ENCODE peak calls at places on chromosome 18, in six cellular contexts. Q, G, Y, W, F and H are unnamed samples.

GRCh38 chr18:57088883-57089282 is 58.0 kb upstream of the BOD1L2 start:
- DNase-seq in Q (no peak), G (no peak), Y (no peak), F (no peak), W (no peak), H (no peak)

GRCh38 chr18:42030586-42031182 is 75.7 kb downstream of the PIK3C3 start:
- DNase-seq in Y (no peak), F (peak; percentile 58), G (peak; percentile 63), W (peak; percentile 37), Q (peak; percentile 50), H (no peak)

GRCh38 chr18:600107-600506 is 3.3 kb downstream of the CLUL1 start:
- DNase-seq in Y (no peak), G (no peak), F (no peak), Q (no peak), W (no peak), H (no peak)

GRCh38 chr18:59744271-59744721 is 47.1 kb upstream of the CCBE1 start:
- DNase-seq in Y (peak; percentile 73), W (no peak), F (no peak), G (peak; percentile 93), Q (no peak), H (no peak)

GRCh38 chr18:76452357-76452756 is 42.7 kb downstream of the ZNF516 start:
- DNase-seq in Y (peak; percentile 30), G (peak; percentile 66), Q (peak; percentile 78), F (no peak), W (no peak), H (no peak)

GRCh38 chr18:49431563-49431962 is 28.9 kb downstream of the DYM start:
- DNase-seq in F (no peak), W (no peak), Y (no peak), Q (no peak), G (no peak), H (no peak)

GRCh38 chr18:67608909-67609308 is 92.4 kb upstream of the DSEL start:
- DNase-seq in W (no peak), F (no peak), G (peak; percentile 38), Y (peak; percentile 6), Q (no peak), H (no peak)

GRCh38 chr18:79816092-79816491 is 18.4 kb downstream of the KCNG2 start:
- DNase-seq in G (no peak), Y (no peak), W (no peak), Q (no peak), F (no peak), H (no peak)

GRCh38 chr18:54881229-54881753 is 53.0 kb downstream of the RAB27B start:
- DNase-seq in G (no peak), F (no peak), Y (no peak), W (no peak), Q (no peak), H (no peak)

GRCh38 chr18:11998182-11998581 is 16.9 kb downstream of the IMPA2 start:
- DNase-seq in F (no peak), W (no peak), Q (peak; percentile 23), G (peak; percentile 30), Y (no peak), H (no peak)

GRCh38 chr18:47932603-47933002 is 2.1 kb upstream of the SMAD2 start:
- DNase-seq in W (no peak), G (no peak), Q (peak; percentile 79), Y (no peak), F (no peak), H (peak; percentile 22)

GRCh38 chr18:51510020-51510419 is 312.5 kb upstream of the MEX3C start:
- DNase-seq in W (no peak), G (no peak), F (no peak), Y (no peak), Q (no peak), H (no peak)

GRCh38 chr18:49175476-49175875 is 224.7 kb upstream of the SMAD7 start:
- DNase-seq in W (no peak), Q (no peak), Y (no peak), F (no peak), G (no peak), H (no peak)

GRCh38 chr18:24499814-24500601 is 39.6 kb downstream of the HRH4 start:
- DNase-seq in Q (no peak), Y (no peak), W (no peak), F (no peak), G (no peak), H (no peak)

GRCh38 chr18:3251963-3252277 is 4.3 kb downstream of the MYL12A start:
- DNase-seq in Q (no peak), G (peak; percentile 58), F (no peak), W (no peak), Y (no peak), H (no peak)

GRCh38 chr18:47929681-47930085 is 776 bp downstream of the SMAD2 start:
- DNase-seq in Q (no peak), F (peak; percentile 65), Y (peak; percentile 26), G (peak; percentile 67), W (no peak), H (peak; percentile 52)

GRCh38 chr18:37484893-37485834 is 80.4 kb downstream of the CELF4 start:
- DNase-seq in Y (no peak), Q (no peak), F (peak; percentile 44), G (peak; percentile 8), W (peak; percentile 65), H (peak; percentile 51)

GRCh38 chr18:32177530-32177929 is 12.3 kb upstream of the MEP1B start:
- DNase-seq in W (no peak), Q (no peak), G (no peak), F (no peak), Y (no peak), H (no peak)

GRCh38 chr18:58793361-58793760 is 71.3 kb upstream of the ZNF532 start:
- DNase-seq in Y (no peak), G (peak; percentile 85), W (no peak), F (no peak), Q (no peak), H (no peak)

GRCh38 chr18:77059294-77059916 is 73.2 kb downstream of the MBP start:
- DNase-seq in Q (peak; percentile 77), G (peak; percentile 92), W (peak; percentile 70), F (peak; percentile 68), Y (no peak), H (peak; percentile 63)